ENCODE peak calls at places on chromosomes 6 and 20, in six cellular contexts. One of them, this sample, is unnamed.

GRCh38 chr6:15474196-15474595 is 188.6 kb downstream of the DTNBP1 start:
- DNase-seq in MCF 10A: peak
- DNase-seq in GM13976: no peak
- DNase-seq in right cardiac atrium: no peak
- DNase-seq in heart left ventricle: no peak
- DNase-seq in NCI-H748 treated with DMSO at 0.1 percent for 48 hours: no peak
- DNase-seq in this sample: no peak

GRCh38 chr6:110816677-110817076 is 1.4 kb upstream of the CDK19 start:
- DNase-seq in MCF 10A: no peak
- DNase-seq in GM13976: no peak
- DNase-seq in right cardiac atrium: peak
- DNase-seq in heart left ventricle: no peak
- DNase-seq in NCI-H748 treated with DMSO at 0.1 percent for 48 hours: no peak
- DNase-seq in this sample: no peak

GRCh38 chr6:114952229-114952628 is 609.4 kb upstream of the HS3ST5 start:
- DNase-seq in MCF 10A: no peak
- DNase-seq in GM13976: no peak
- DNase-seq in right cardiac atrium: no peak
- DNase-seq in heart left ventricle: no peak
- DNase-seq in NCI-H748 treated with DMSO at 0.1 percent for 48 hours: no peak
- DNase-seq in this sample: no peak

GRCh38 chr20:37935435-37935834 is 32.5 kb downstream of the VSTM2L start:
- DNase-seq in MCF 10A: no peak
- DNase-seq in GM13976: no peak
- DNase-seq in right cardiac atrium: no peak
- DNase-seq in heart left ventricle: no peak
- DNase-seq in NCI-H748 treated with DMSO at 0.1 percent for 48 hours: no peak
- DNase-seq in this sample: no peak

GRCh38 chr20:32988008-32988407 is 16.2 kb downstream of the SUN5 start:
- DNase-seq in MCF 10A: no peak
- DNase-seq in GM13976: no peak
- DNase-seq in right cardiac atrium: no peak
- DNase-seq in heart left ventricle: peak
- DNase-seq in NCI-H748 treated with DMSO at 0.1 percent for 48 hours: no peak
- DNase-seq in this sample: no peak

GRCh38 chr20:23061713-23062561 is 12.5 kb upstream of the THBD start:
- DNase-seq in MCF 10A: peak
- DNase-seq in GM13976: no peak
- DNase-seq in right cardiac atrium: peak
- DNase-seq in heart left ventricle: peak
- DNase-seq in NCI-H748 treated with DMSO at 0.1 percent for 48 hours: peak
- DNase-seq in this sample: peak

GRCh38 chr20:3193806-3194616 is 10.5 kb downstream of the DDRGK1 start:
- DNase-seq in MCF 10A: no peak
- DNase-seq in GM13976: no peak
- DNase-seq in right cardiac atrium: no peak
- DNase-seq in heart left ventricle: no peak
- DNase-seq in NCI-H748 treated with DMSO at 0.1 percent for 48 hours: no peak
- DNase-seq in this sample: no peak

GRCh38 chr6:73669005-73669404 is 15.2 kb upstream of the SLC17A5 start:
- DNase-seq in MCF 10A: no peak
- DNase-seq in GM13976: no peak
- DNase-seq in right cardiac atrium: no peak
- DNase-seq in heart left ventricle: no peak
- DNase-seq in NCI-H748 treated with DMSO at 0.1 percent for 48 hours: no peak
- DNase-seq in this sample: no peak

GRCh38 chr20:37868998-37869861 is 33.7 kb upstream of the VSTM2L start:
- DNase-seq in MCF 10A: no peak
- DNase-seq in GM13976: peak
- DNase-seq in right cardiac atrium: no peak
- DNase-seq in heart left ventricle: no peak
- DNase-seq in NCI-H748 treated with DMSO at 0.1 percent for 48 hours: no peak
- DNase-seq in this sample: no peak

GRCh38 chr6:6024220-6024619 is 17.5 kb upstream of the NRN1 start:
- DNase-seq in MCF 10A: no peak
- DNase-seq in GM13976: no peak
- DNase-seq in right cardiac atrium: no peak
- DNase-seq in heart left ventricle: no peak
- DNase-seq in NCI-H748 treated with DMSO at 0.1 percent for 48 hours: no peak
- DNase-seq in this sample: no peak

GRCh38 chr20:19540401-19540800 is 217.7 kb upstream of the RIN2 start:
- DNase-seq in MCF 10A: no peak
- DNase-seq in GM13976: peak
- DNase-seq in right cardiac atrium: no peak
- DNase-seq in heart left ventricle: no peak
- DNase-seq in NCI-H748 treated with DMSO at 0.1 percent for 48 hours: no peak
- DNase-seq in this sample: no peak

GRCh38 chr6:36979343-36979742 is 6.7 kb downstream of the MTCH1 start:
- DNase-seq in MCF 10A: no peak
- DNase-seq in GM13976: peak
- DNase-seq in right cardiac atrium: peak
- DNase-seq in heart left ventricle: peak
- DNase-seq in NCI-H748 treated with DMSO at 0.1 percent for 48 hours: no peak
- DNase-seq in this sample: no peak

GRCh38 chr6:150076196-150076893 is 7.4 kb upstream of the ULBP3 start:
- DNase-seq in MCF 10A: peak
- DNase-seq in GM13976: no peak
- DNase-seq in right cardiac atrium: no peak
- DNase-seq in heart left ventricle: no peak
- DNase-seq in NCI-H748 treated with DMSO at 0.1 percent for 48 hours: no peak
- DNase-seq in this sample: no peak

GRCh38 chr6:74128536-74128935 is 432.5 kb downstream of the CD109 start:
- DNase-seq in MCF 10A: no peak
- DNase-seq in GM13976: no peak
- DNase-seq in right cardiac atrium: no peak
- DNase-seq in heart left ventricle: no peak
- DNase-seq in NCI-H748 treated with DMSO at 0.1 percent for 48 hours: no peak
- DNase-seq in this sample: no peak

GRCh38 chr20:63129376-63129965 is 86.5 kb downstream of the YTHDF1 start:
- DNase-seq in MCF 10A: no peak
- DNase-seq in GM13976: no peak
- DNase-seq in right cardiac atrium: no peak
- DNase-seq in heart left ventricle: no peak
- DNase-seq in NCI-H748 treated with DMSO at 0.1 percent for 48 hours: no peak
- DNase-seq in this sample: no peak